ENCODE peak calls at places on chromosomes 13 and 19, in eight cellular contexts. One of them, this sample, is unnamed.

GRCh38 chr19:45161715-45162463 is 1.1 kb upstream of the NKPD1 start:
- DNase-seq in GM23248: peak; percentile 51
- DNase-seq in left ventricle myocardium inferior: no peak
- DNase-seq in lower lobe of right lung: no peak
- DNase-seq in CD8-positive, alpha-beta memory T cell: no peak
- DNase-seq in stomach: peak; percentile 56
- DNase-seq in endothelial cell of umbilical vein: peak; percentile 50
- DNase-seq in bronchial epithelial cell: no peak
- DNase-seq in this sample: peak; percentile 58

GRCh38 chr13:44739539-44739938 is 163.4 kb upstream of the TSC22D1 start:
- DNase-seq in GM23248: peak; percentile 65
- DNase-seq in stomach: no peak
- DNase-seq in endothelial cell of umbilical vein: peak; percentile 71
- DNase-seq in left ventricle myocardium inferior: no peak
- DNase-seq in lower lobe of right lung: no peak
- DNase-seq in bronchial epithelial cell: no peak
- DNase-seq in CD8-positive, alpha-beta memory T cell: no peak
- DNase-seq in this sample: no peak

GRCh38 chr19:55063492-55063843 is 520 bp upstream of the RDH13 start:
- DNase-seq in left ventricle myocardium inferior: no peak
- DNase-seq in CD8-positive, alpha-beta memory T cell: no peak
- DNase-seq in GM23248: no peak
- DNase-seq in lower lobe of right lung: no peak
- DNase-seq in stomach: no peak
- DNase-seq in bronchial epithelial cell: no peak
- DNase-seq in endothelial cell of umbilical vein: no peak
- DNase-seq in this sample: peak; percentile 83

GRCh38 chr19:6767357-6768235 is at the start of gene SH2D3A:
- DNase-seq in stomach: peak; percentile 96
- DNase-seq in bronchial epithelial cell: peak; percentile 90
- DNase-seq in GM23248: peak; percentile 19
- DNase-seq in lower lobe of right lung: peak; percentile 93
- DNase-seq in endothelial cell of umbilical vein: peak; percentile 37
- DNase-seq in left ventricle myocardium inferior: peak; percentile 51
- DNase-seq in CD8-positive, alpha-beta memory T cell: peak; percentile 97
- DNase-seq in this sample: peak; percentile 96

GRCh38 chr13:51225034-51225433 is 2.8 kb downstream of the FAM124A start:
- DNase-seq in CD8-positive, alpha-beta memory T cell: no peak
- DNase-seq in stomach: no peak
- DNase-seq in lower lobe of right lung: no peak
- DNase-seq in bronchial epithelial cell: peak; percentile 25
- DNase-seq in GM23248: peak; percentile 29
- DNase-seq in endothelial cell of umbilical vein: no peak
- DNase-seq in left ventricle myocardium inferior: no peak
- DNase-seq in this sample: no peak

GRCh38 chr13:77857810-77858209 is 60.8 kb downstream of the EDNRB start:
- DNase-seq in CD8-positive, alpha-beta memory T cell: no peak
- DNase-seq in stomach: no peak
- DNase-seq in GM23248: no peak
- DNase-seq in left ventricle myocardium inferior: no peak
- DNase-seq in endothelial cell of umbilical vein: no peak
- DNase-seq in bronchial epithelial cell: no peak
- DNase-seq in lower lobe of right lung: no peak
- DNase-seq in this sample: no peak

GRCh38 chr13:26186995-26187394 is 35.1 kb downstream of the RNF6 start:
- DNase-seq in CD8-positive, alpha-beta memory T cell: no peak
- DNase-seq in left ventricle myocardium inferior: no peak
- DNase-seq in GM23248: peak; percentile 29
- DNase-seq in stomach: no peak
- DNase-seq in endothelial cell of umbilical vein: peak; percentile 7
- DNase-seq in lower lobe of right lung: no peak
- DNase-seq in bronchial epithelial cell: no peak
- DNase-seq in this sample: no peak

GRCh38 chr19:18093439-18094161 is 4.0 kb upstream of the MAST3 start:
- DNase-seq in stomach: no peak
- DNase-seq in lower lobe of right lung: no peak
- DNase-seq in left ventricle myocardium inferior: no peak
- DNase-seq in GM23248: peak; percentile 56
- DNase-seq in bronchial epithelial cell: peak; percentile 77
- DNase-seq in CD8-positive, alpha-beta memory T cell: no peak
- DNase-seq in endothelial cell of umbilical vein: no peak
- DNase-seq in this sample: no peak

GRCh38 chr13:40624338-40624737 is 42.1 kb downstream of the FOXO1 start:
- DNase-seq in lower lobe of right lung: no peak
- DNase-seq in bronchial epithelial cell: peak; percentile 50
- DNase-seq in stomach: no peak
- DNase-seq in CD8-positive, alpha-beta memory T cell: no peak
- DNase-seq in left ventricle myocardium inferior: no peak
- DNase-seq in endothelial cell of umbilical vein: no peak
- DNase-seq in GM23248: peak; percentile 43
- DNase-seq in this sample: no peak

GRCh38 chr13:112779856-112780604 is 90.2 kb downstream of the ATP11A start:
- DNase-seq in lower lobe of right lung: peak; percentile 38
- DNase-seq in endothelial cell of umbilical vein: no peak
- DNase-seq in CD8-positive, alpha-beta memory T cell: no peak
- DNase-seq in bronchial epithelial cell: no peak
- DNase-seq in left ventricle myocardium inferior: no peak
- DNase-seq in GM23248: peak; percentile 42
- DNase-seq in stomach: peak; percentile 16
- DNase-seq in this sample: no peak

GRCh38 chr19:13553880-13554400 is 47.7 kb upstream of the CACNA1A start:
- DNase-seq in left ventricle myocardium inferior: no peak
- DNase-seq in lower lobe of right lung: no peak
- DNase-seq in endothelial cell of umbilical vein: no peak
- DNase-seq in stomach: no peak
- DNase-seq in GM23248: peak; percentile 5
- DNase-seq in CD8-positive, alpha-beta memory T cell: no peak
- DNase-seq in bronchial epithelial cell: no peak
- DNase-seq in this sample: no peak

GRCh38 chr19:47544476-47544875 is 28.5 kb downstream of the ZNF541 start:
- DNase-seq in left ventricle myocardium inferior: no peak
- DNase-seq in CD8-positive, alpha-beta memory T cell: no peak
- DNase-seq in stomach: no peak
- DNase-seq in endothelial cell of umbilical vein: no peak
- DNase-seq in GM23248: no peak
- DNase-seq in lower lobe of right lung: no peak
- DNase-seq in bronchial epithelial cell: no peak
- DNase-seq in this sample: no peak

GRCh38 chr19:45200614-45201013 is 22.0 kb downstream of the BLOC1S3 start:
- DNase-seq in CD8-positive, alpha-beta memory T cell: no peak
- DNase-seq in bronchial epithelial cell: peak; percentile 38
- DNase-seq in lower lobe of right lung: no peak
- DNase-seq in GM23248: peak; percentile 55
- DNase-seq in left ventricle myocardium inferior: no peak
- DNase-seq in endothelial cell of umbilical vein: peak; percentile 73
- DNase-seq in stomach: peak; percentile 33
- DNase-seq in this sample: no peak

GRCh38 chr13:74325106-74325505 is 190.9 kb upstream of the KLF12 start:
- DNase-seq in CD8-positive, alpha-beta memory T cell: no peak
- DNase-seq in left ventricle myocardium inferior: no peak
- DNase-seq in lower lobe of right lung: no peak
- DNase-seq in bronchial epithelial cell: peak; percentile 30
- DNase-seq in stomach: no peak
- DNase-seq in GM23248: peak; percentile 59
- DNase-seq in endothelial cell of umbilical vein: peak; percentile 59
- DNase-seq in this sample: no peak

GRCh38 chr13:52600666-52601065 is 41.6 kb upstream of the HNRNPA1L2 start:
- DNase-seq in CD8-positive, alpha-beta memory T cell: no peak
- DNase-seq in GM23248: peak; percentile 46
- DNase-seq in stomach: no peak
- DNase-seq in left ventricle myocardium inferior: no peak
- DNase-seq in bronchial epithelial cell: no peak
- DNase-seq in lower lobe of right lung: no peak
- DNase-seq in endothelial cell of umbilical vein: peak; percentile 61
- DNase-seq in this sample: no peak

GRCh38 chr13:101979825-101980224 is 422.0 kb downstream of the FGF14 start:
- DNase-seq in bronchial epithelial cell: no peak
- DNase-seq in left ventricle myocardium inferior: no peak
- DNase-seq in stomach: no peak
- DNase-seq in lower lobe of right lung: no peak
- DNase-seq in CD8-positive, alpha-beta memory T cell: no peak
- DNase-seq in endothelial cell of umbilical vein: no peak
- DNase-seq in GM23248: no peak
- DNase-seq in this sample: no peak

GRCh38 chr19:54160948-54161347 is 1.4 kb upstream of the LENG1 start:
- DNase-seq in lower lobe of right lung: no peak
- DNase-seq in CD8-positive, alpha-beta memory T cell: no peak
- DNase-seq in stomach: no peak
- DNase-seq in bronchial epithelial cell: no peak
- DNase-seq in endothelial cell of umbilical vein: no peak
- DNase-seq in GM23248: peak; percentile 32
- DNase-seq in left ventricle myocardium inferior: no peak
- DNase-seq in this sample: peak; percentile 71

GRCh38 chr13:24234200-24234915 is 73.8 kb downstream of the SPATA13 start:
- DNase-seq in lower lobe of right lung: no peak
- DNase-seq in GM23248: no peak
- DNase-seq in CD8-positive, alpha-beta memory T cell: no peak
- DNase-seq in endothelial cell of umbilical vein: no peak
- DNase-seq in bronchial epithelial cell: no peak
- DNase-seq in left ventricle myocardium inferior: no peak
- DNase-seq in stomach: no peak
- DNase-seq in this sample: no peak

GRCh38 chr13:24232037-24232436 is 71.5 kb downstream of the SPATA13 start:
- DNase-seq in GM23248: no peak
- DNase-seq in stomach: no peak
- DNase-seq in bronchial epithelial cell: no peak
- DNase-seq in CD8-positive, alpha-beta memory T cell: no peak
- DNase-seq in lower lobe of right lung: no peak
- DNase-seq in left ventricle myocardium inferior: no peak
- DNase-seq in endothelial cell of umbilical vein: no peak
- DNase-seq in this sample: no peak

GRCh38 chr13:24232474-24232873 is 72.0 kb downstream of the SPATA13 start:
- DNase-seq in GM23248: no peak
- DNase-seq in bronchial epithelial cell: no peak
- DNase-seq in lower lobe of right lung: no peak
- DNase-seq in left ventricle myocardium inferior: no peak
- DNase-seq in endothelial cell of umbilical vein: no peak
- DNase-seq in CD8-positive, alpha-beta memory T cell: no peak
- DNase-seq in stomach: no peak
- DNase-seq in this sample: no peak

GRCh38 chr13:24230428-24231072 is 70.0 kb downstream of the SPATA13 start:
- DNase-seq in lower lobe of right lung: no peak
- DNase-seq in endothelial cell of umbilical vein: no peak
- DNase-seq in CD8-positive, alpha-beta memory T cell: no peak
- DNase-seq in stomach: no peak
- DNase-seq in GM23248: no peak
- DNase-seq in bronchial epithelial cell: no peak
- DNase-seq in left ventricle myocardium inferior: no peak
- DNase-seq in this sample: no peak

GRCh38 chr13:24233351-24233901 is 72.9 kb downstream of the SPATA13 start:
- DNase-seq in CD8-positive, alpha-beta memory T cell: no peak
- DNase-seq in bronchial epithelial cell: no peak
- DNase-seq in stomach: no peak
- DNase-seq in endothelial cell of umbilical vein: peak; percentile 37
- DNase-seq in left ventricle myocardium inferior: no peak
- DNase-seq in GM23248: peak; percentile 63
- DNase-seq in lower lobe of right lung: no peak
- DNase-seq in this sample: no peak
- H3K4me3 ChIP-seq in CD8-positive, alpha-beta memory T cell: no peak overlapping the region
- H3K4me3 ChIP-seq in bronchial epithelial cell: no peak overlapping the region
- H3K4me3 ChIP-seq in stomach: no peak overlapping the region
- H3K4me3 ChIP-seq in endothelial cell of umbilical vein: no peak overlapping the region
- H3K4me3 ChIP-seq in left ventricle myocardium inferior: no peak overlapping the region
- H3K4me3 ChIP-seq in GM23248: peak overlapping the region; percentile 68
- H3K4me3 ChIP-seq in lower lobe of right lung: no peak overlapping the region
- H3K4me3 ChIP-seq in this sample: no peak overlapping the region

DNA sequence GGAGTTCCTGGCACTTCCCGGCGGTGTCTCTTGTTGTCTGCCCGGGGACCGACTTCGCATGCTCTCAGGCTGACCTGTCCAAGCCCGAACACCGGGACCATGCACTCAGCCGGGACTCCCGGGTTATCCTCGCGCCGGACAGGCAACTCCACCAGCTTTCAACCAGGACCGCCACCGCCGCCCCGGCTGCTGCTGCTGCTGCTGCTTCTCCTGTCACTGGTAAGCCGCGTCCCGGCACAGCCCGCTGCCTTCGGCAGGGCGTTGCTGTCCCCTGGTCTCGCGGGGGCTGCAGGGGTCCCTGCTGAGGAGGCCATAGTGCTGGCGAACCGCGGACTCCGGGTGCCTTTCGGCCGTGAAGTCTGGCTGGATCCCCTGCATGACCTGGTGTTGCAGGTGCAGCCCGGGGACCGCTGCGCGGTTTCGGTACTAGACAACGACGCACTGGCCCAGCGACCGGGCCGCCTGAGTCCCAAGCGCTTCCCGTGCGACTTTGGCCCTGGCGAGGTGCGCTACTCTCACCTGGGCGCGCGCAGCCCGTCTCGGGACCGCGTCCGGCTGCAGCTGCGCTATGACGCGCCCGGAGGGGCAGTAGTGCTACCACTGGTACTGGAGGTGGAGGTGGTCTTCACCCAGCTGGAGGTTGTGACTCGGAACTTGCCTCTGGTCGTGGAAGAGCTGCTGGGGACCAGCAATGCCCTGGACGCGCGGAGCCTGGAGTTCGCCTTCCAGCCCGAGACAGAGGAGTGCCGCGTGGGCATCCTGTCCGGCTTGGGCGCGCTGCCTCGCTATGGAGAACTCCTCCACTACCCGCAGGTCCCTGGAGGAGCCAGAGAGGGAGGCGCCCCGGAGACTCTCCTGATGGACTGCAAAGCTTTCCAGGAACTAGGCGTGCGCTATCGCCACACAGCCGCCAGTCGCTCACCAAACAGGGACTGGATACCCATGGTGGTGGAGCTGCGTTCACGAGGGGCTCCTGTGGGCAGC is 661 bp downstream of the FREM2 start:
- DNase-seq in endothelial cell of umbilical vein: no peak
- DNase-seq in GM23248: peak; percentile 25
- DNase-seq in stomach: no peak
- DNase-seq in CD8-positive, alpha-beta memory T cell: no peak
- DNase-seq in left ventricle myocardium inferior: no peak
- DNase-seq in lower lobe of right lung: peak; percentile 54
- DNase-seq in bronchial epithelial cell: no peak
- DNase-seq in this sample: peak; percentile 81
- H3K4me3 ChIP-seq in endothelial cell of umbilical vein: no peak overlapping the region
- H3K4me3 ChIP-seq in GM23248: peak overlapping the region; percentile 63
- H3K4me3 ChIP-seq in stomach: peak overlapping the region; percentile 53
- H3K4me3 ChIP-seq in CD8-positive, alpha-beta memory T cell: no peak overlapping the region
- H3K4me3 ChIP-seq in left ventricle myocardium inferior: peak overlapping the region; percentile 65
- H3K4me3 ChIP-seq in lower lobe of right lung: peak overlapping the region; percentile 56
- H3K4me3 ChIP-seq in bronchial epithelial cell: peak overlapping the region; percentile 38
- H3K4me3 ChIP-seq in this sample: peak overlapping the region; percentile 80

DNA sequence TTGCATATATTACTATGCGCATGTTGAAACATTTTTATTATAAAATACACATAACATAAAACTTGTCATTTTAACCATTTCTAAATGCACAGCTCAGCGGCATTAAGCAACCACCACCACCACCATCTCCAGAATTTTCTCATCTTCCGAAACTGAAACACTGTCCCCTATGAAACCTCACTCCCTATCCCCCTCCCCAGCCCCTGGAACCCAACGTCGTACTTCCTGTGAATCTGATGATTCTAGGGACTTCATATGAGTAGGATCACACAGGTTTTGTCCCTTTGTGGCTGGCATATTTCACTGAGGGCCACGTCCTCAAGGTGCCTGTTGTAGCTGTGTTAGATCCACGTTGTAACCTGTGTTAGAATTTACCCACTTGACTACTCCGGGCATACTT is 716 bp upstream of the MAP2K2 start:
- DNase-seq in left ventricle myocardium inferior: no peak
- DNase-seq in bronchial epithelial cell: no peak
- DNase-seq in lower lobe of right lung: no peak
- DNase-seq in stomach: no peak
- DNase-seq in GM23248: no peak
- DNase-seq in endothelial cell of umbilical vein: no peak
- DNase-seq in CD8-positive, alpha-beta memory T cell: no peak
- DNase-seq in this sample: no peak
- H3K4me3 ChIP-seq in left ventricle myocardium inferior: peak overlapping the region; percentile 83
- H3K4me3 ChIP-seq in bronchial epithelial cell: peak overlapping the region; percentile 97
- H3K4me3 ChIP-seq in lower lobe of right lung: peak overlapping the region; percentile 64
- H3K4me3 ChIP-seq in stomach: peak overlapping the region; percentile 88
- H3K4me3 ChIP-seq in GM23248: peak overlapping the region; percentile 86
- H3K4me3 ChIP-seq in endothelial cell of umbilical vein: peak overlapping the region; percentile 38
- H3K4me3 ChIP-seq in CD8-positive, alpha-beta memory T cell: peak overlapping the region; percentile 77
- H3K4me3 ChIP-seq in this sample: peak overlapping the region; percentile 75

GRCh38 chr19:51065221-51065960 is 499 bp upstream of the KLK13 start:
- DNase-seq in CD8-positive, alpha-beta memory T cell: no peak
- DNase-seq in stomach: peak; percentile 27
- DNase-seq in lower lobe of right lung: no peak
- DNase-seq in left ventricle myocardium inferior: no peak
- DNase-seq in GM23248: no peak
- DNase-seq in bronchial epithelial cell: no peak
- DNase-seq in endothelial cell of umbilical vein: no peak
- DNase-seq in this sample: no peak
- H3K4me3 ChIP-seq in CD8-positive, alpha-beta memory T cell: no peak overlapping the region
- H3K4me3 ChIP-seq in stomach: peak overlapping the region; percentile 25
- H3K4me3 ChIP-seq in lower lobe of right lung: peak overlapping the region; percentile 29
- H3K4me3 ChIP-seq in left ventricle myocardium inferior: peak overlapping the region; percentile 58
- H3K4me3 ChIP-seq in GM23248: no peak overlapping the region
- H3K4me3 ChIP-seq in bronchial epithelial cell: no peak overlapping the region
- H3K4me3 ChIP-seq in endothelial cell of umbilical vein: no peak overlapping the region
- H3K4me3 ChIP-seq in this sample: no peak overlapping the region

This sample was measured in kidney.